ENCODE peak calls at places on chromosomes 3 and 15, in seven cellular contexts. G is RWPE1, M is fibroblast of mammary gland, B is body of pancreas, D is glutamatergic neuron, N is spleen, W is nephron progenitor cell. J is an unnamed sample.

GRCh38 chr15:90931737-90932659 is at the start of gene HDDC3:
- DNase-seq in G (peak), M (peak), B (peak), D (peak), N (peak), W (peak), J (peak)

GRCh38 chr3:112134335-112135124 is 1.5 kb upstream of the GCSAM start:
- DNase-seq in G (no peak), M (peak), B (no peak), D (no peak), N (no peak), W (no peak), J (no peak)

GRCh38 chr3:7190094-7190493 is 329.2 kb downstream of the GRM7 start:
- DNase-seq in G (no peak), M (no peak), B (no peak), D (no peak), N (no peak), W (no peak), J (no peak)

GRCh38 chr15:92545996-92546395 is 109.6 kb downstream of the FAM174B start:
- DNase-seq in G (no peak), M (no peak), B (no peak), D (no peak), N (no peak), W (no peak), J (no peak)

GRCh38 chr3:149576071-149576564 is 81.7 kb downstream of the WWTR1 start:
- DNase-seq in G (peak), M (peak), B (no peak), D (no peak), N (no peak), W (no peak), J (no peak)

GRCh38 chr3:181486496-181486895 is 225.2 kb upstream of the SOX2 start:
- DNase-seq in G (no peak), M (no peak), B (no peak), D (no peak), N (no peak), W (no peak), J (no peak)

GRCh38 chr3:72485649-72486048 is 362.6 kb downstream of the SHQ1 start:
- DNase-seq in G (no peak), M (peak), B (no peak), D (no peak), N (no peak), W (no peak), J (no peak)

GRCh38 chr3:142014005-142014404 is 135.3 kb downstream of the TFDP2 start:
- DNase-seq in G (no peak), M (no peak), B (no peak), D (no peak), N (no peak), W (no peak), J (no peak)

GRCh38 chr3:72334681-72335457 is 513.4 kb downstream of the SHQ1 start:
- DNase-seq in G (no peak), M (no peak), B (no peak), D (no peak), N (peak), W (no peak), J (no peak)

GRCh38 chr3:133941390-133941789 is 45.7 kb upstream of the RAB6B start:
- DNase-seq in G (no peak), M (peak), B (no peak), D (no peak), N (peak), W (peak), J (no peak)
- TF ChIP-seq CTCF in G (no peak), M (no peak), B (no peak), D (no peak), N (no peak), W (no peak), J (no peak)

DNA sequence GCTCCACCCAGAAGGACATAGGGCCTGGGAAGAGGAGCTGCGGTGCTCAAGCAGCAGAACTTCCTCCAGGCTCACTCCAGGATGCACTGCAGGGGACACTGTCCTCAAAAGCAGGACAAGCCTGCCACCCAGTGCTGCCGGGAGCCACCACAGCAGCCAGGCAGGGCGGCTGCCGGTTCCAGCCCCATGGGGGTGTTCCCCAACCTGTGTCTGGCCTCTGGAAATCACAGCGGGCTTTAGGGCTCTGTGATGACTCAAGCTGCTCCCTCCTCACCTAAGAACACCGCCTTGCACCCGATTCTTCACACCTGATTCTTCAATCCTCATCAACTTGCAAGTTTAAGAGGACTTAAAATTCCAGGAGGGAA is 71.9 kb upstream of the SLC6A11 start:
- DNase-seq in G (no peak), M (no peak), B (no peak), D (peak), N (no peak), W (peak), J (no peak)
- TF ChIP-seq CTCF in G (no peak), M (no peak), B (no peak), D (no peak), N (no peak), W (no peak), J (no peak)

GRCh38 chr3:52233108-52233591 is 5.8 kb downstream of the TWF2 start:
- DNase-seq in G (no peak), M (no peak), B (no peak), D (no peak), N (no peak), W (no peak), J (no peak)
- TF ChIP-seq CTCF in G (no peak), M (no peak), B (no peak), D (no peak), N (no peak), W (no peak), J (no peak)

DNA sequence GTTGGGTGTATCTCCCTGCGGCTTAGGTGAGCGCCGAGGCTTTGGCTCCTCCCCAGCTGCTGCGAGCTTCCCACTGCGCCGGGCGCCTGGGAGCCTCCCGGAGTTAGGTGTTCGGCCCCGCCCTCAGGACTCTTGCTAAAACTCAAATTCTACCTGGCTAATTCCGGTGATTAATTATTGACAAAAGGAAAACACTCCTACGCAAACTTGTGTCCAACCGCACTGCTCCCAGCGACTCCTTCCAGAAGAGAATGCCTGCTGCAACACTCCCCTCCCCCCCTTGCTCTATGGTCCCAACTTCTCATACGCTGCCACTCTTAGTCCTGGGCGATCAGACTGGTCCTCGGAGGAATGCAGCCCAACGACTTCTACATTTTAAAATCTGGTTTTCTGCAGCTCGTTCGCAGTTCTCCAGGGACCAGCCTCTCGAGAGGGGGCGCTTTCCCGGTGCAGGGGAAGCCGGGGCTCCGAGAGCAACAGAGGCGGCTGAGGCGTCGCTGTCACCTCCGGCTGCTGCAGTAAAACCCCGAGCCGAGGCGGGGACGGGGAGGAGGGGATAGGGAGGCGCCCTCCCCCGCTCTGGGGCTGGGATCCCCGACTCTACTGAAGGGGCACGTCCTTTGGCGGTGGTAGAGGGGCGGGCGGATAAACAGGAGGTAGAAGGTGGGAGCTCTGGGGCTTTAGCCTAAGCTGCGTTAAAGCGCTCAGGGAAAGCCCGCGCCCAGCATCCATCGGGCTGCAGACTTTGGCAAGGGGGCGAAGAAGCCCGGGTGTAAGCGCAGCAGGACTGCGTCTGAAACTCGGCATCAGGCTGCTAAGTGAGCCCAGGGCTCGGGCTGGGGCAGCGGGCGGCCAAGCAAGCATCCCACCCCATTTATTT is at the start of gene SPTSSB:
- DNase-seq in G (peak), M (no peak), B (peak), D (peak), N (peak), W (peak), J (peak)
- TF ChIP-seq CTCF in G (no peak), M (no peak), B (no peak), D (no peak), N (no peak), W (no peak), J (peak)

GRCh38 chr3:25592510-25592968 is 72.2 kb downstream of the TOP2B start:
- DNase-seq in G (peak), M (peak), B (no peak), D (no peak), N (no peak), W (no peak), J (no peak)
- TF ChIP-seq CTCF in G (no peak), M (peak), B (no peak), D (no peak), N (no peak), W (peak), J (no peak)

GRCh38 chr15:25784141-25784540 is 79.0 kb downstream of the ATP10A start:
- DNase-seq in G (no peak), M (no peak), B (no peak), D (no peak), N (no peak), W (no peak), J (no peak)

GRCh38 chr15:25785643-25786029 is 77.5 kb downstream of the ATP10A start:
- DNase-seq in G (no peak), M (no peak), B (no peak), D (no peak), N (no peak), W (no peak), J (no peak)

GRCh38 chr15:25784876-25785642 is 78.1 kb downstream of the ATP10A start:
- DNase-seq in G (no peak), M (peak), B (no peak), D (no peak), N (no peak), W (no peak), J (no peak)

GRCh38 chr15:25783134-25783533 is 80.0 kb downstream of the ATP10A start:
- DNase-seq in G (no peak), M (no peak), B (no peak), D (no peak), N (no peak), W (no peak), J (no peak)

GRCh38 chr15:25783607-25784131 is 79.5 kb downstream of the ATP10A start:
- DNase-seq in G (no peak), M (peak), B (no peak), D (peak), N (no peak), W (peak), J (no peak)
- TF ChIP-seq CTCF in G (no peak), M (peak), B (no peak), D (peak), N (no peak), W (peak), J (peak)

GRCh38 chr15:43133429-43134156 is at the start of gene TMEM62:
- DNase-seq in G (peak), M (peak), B (peak), D (peak), N (peak), W (peak), J (peak)
- TF ChIP-seq CTCF in G (peak), M (no peak), B (no peak), D (no peak), N (no peak), W (no peak), J (peak)

GRCh38 chr3:55549172-55549571 is 62.1 kb upstream of the WNT5A start:
- DNase-seq in G (no peak), M (peak), B (no peak), D (no peak), N (no peak), W (no peak), J (no peak)
- TF ChIP-seq CTCF in G (no peak), M (peak), B (no peak), D (peak), N (no peak), W (no peak), J (peak)

GRCh38 chr15:69380100-69380725 is 33.9 kb upstream of the KIF23 start:
- DNase-seq in G (no peak), M (no peak), B (no peak), D (no peak), N (no peak), W (no peak), J (no peak)
- TF ChIP-seq CTCF in G (no peak), M (peak), B (no peak), D (no peak), N (no peak), W (no peak), J (no peak)

J was measured in type B pancreatic cell.